ENCODE peak calls at places on chromosomes 2 and 18, in five cellular contexts. One of them, this sample, is unnamed.

GRCh38 chr2:31335921-31336570 is 78.5 kb downstream of the XDH start:
- DNase-seq in hippocampal formation: no peak
- DNase-seq in naive thymus-derived CD8-positive, alpha-beta T cell: no peak
- DNase-seq in H1: no peak
- DNase-seq in HL-60: no peak
- DNase-seq in this sample: no peak

GRCh38 chr2:118723394-118723793 is 124.1 kb downstream of the EN1 start:
- DNase-seq in hippocampal formation: no peak
- DNase-seq in H1: no peak
- DNase-seq in naive thymus-derived CD8-positive, alpha-beta T cell: no peak
- DNase-seq in HL-60: no peak
- DNase-seq in this sample: no peak

GRCh38 chr18:61398961-61399632 is 65.9 kb downstream of the CDH20 start:
- DNase-seq in naive thymus-derived CD8-positive, alpha-beta T cell: no peak
- DNase-seq in HL-60: no peak
- DNase-seq in hippocampal formation: no peak
- DNase-seq in H1: no peak
- DNase-seq in this sample: no peak

GRCh38 chr18:27860701-27861107 is 316.2 kb downstream of the CDH2 start:
- DNase-seq in naive thymus-derived CD8-positive, alpha-beta T cell: no peak
- DNase-seq in hippocampal formation: no peak
- DNase-seq in HL-60: no peak
- DNase-seq in H1: no peak
- DNase-seq in this sample: no peak

GRCh38 chr2:126909366-126909765 is 10.7 kb downstream of the TEX51 start:
- DNase-seq in naive thymus-derived CD8-positive, alpha-beta T cell: no peak
- DNase-seq in H1: no peak
- DNase-seq in HL-60: no peak
- DNase-seq in hippocampal formation: no peak
- DNase-seq in this sample: no peak

GRCh38 chr2:172281648-172282576 is 145.5 kb upstream of the ITGA6 start:
- DNase-seq in naive thymus-derived CD8-positive, alpha-beta T cell: no peak
- DNase-seq in H1: no peak
- DNase-seq in hippocampal formation: no peak
- DNase-seq in HL-60: no peak
- DNase-seq in this sample: no peak

GRCh38 chr18:79507076-79507545 is 111.4 kb downstream of the NFATC1 start:
- DNase-seq in naive thymus-derived CD8-positive, alpha-beta T cell: no peak
- DNase-seq in hippocampal formation: peak
- DNase-seq in HL-60: peak
- DNase-seq in H1: no peak
- DNase-seq in this sample: no peak

GRCh38 chr2:179936654-179937053 is 70.4 kb downstream of the CWC22 start:
- DNase-seq in hippocampal formation: no peak
- DNase-seq in naive thymus-derived CD8-positive, alpha-beta T cell: no peak
- DNase-seq in HL-60: peak
- DNase-seq in H1: peak
- DNase-seq in this sample: no peak

GRCh38 chr2:34736482-34736881 is 1137.4 kb upstream of the FAM98A start:
- DNase-seq in naive thymus-derived CD8-positive, alpha-beta T cell: no peak
- DNase-seq in H1: no peak
- DNase-seq in hippocampal formation: no peak
- DNase-seq in HL-60: no peak
- DNase-seq in this sample: no peak

GRCh38 chr18:57837917-57838548 is 34.9 kb upstream of the ATP8B1 start:
- DNase-seq in hippocampal formation: no peak
- DNase-seq in H1: no peak
- DNase-seq in naive thymus-derived CD8-positive, alpha-beta T cell: no peak
- DNase-seq in HL-60: no peak
- DNase-seq in this sample: no peak

GRCh38 chr18:59966913-59967312 is 67.1 kb downstream of the PMAIP1 start:
- DNase-seq in HL-60: no peak
- DNase-seq in hippocampal formation: no peak
- DNase-seq in naive thymus-derived CD8-positive, alpha-beta T cell: no peak
- DNase-seq in H1: no peak
- DNase-seq in this sample: no peak

GRCh38 chr18:7817596-7817995 is 250.5 kb downstream of the PTPRM start:
- DNase-seq in HL-60: no peak
- DNase-seq in naive thymus-derived CD8-positive, alpha-beta T cell: no peak
- DNase-seq in H1: no peak
- DNase-seq in hippocampal formation: no peak
- DNase-seq in this sample: no peak

GRCh38 chr2:15152382-15152781 is 408.8 kb downstream of the NBAS start:
- DNase-seq in naive thymus-derived CD8-positive, alpha-beta T cell: no peak
- DNase-seq in HL-60: no peak
- DNase-seq in hippocampal formation: no peak
- DNase-seq in H1: no peak
- DNase-seq in this sample: no peak

GRCh38 chr2:157489981-157490380 is 46.1 kb upstream of the CYTIP start:
- DNase-seq in naive thymus-derived CD8-positive, alpha-beta T cell: no peak
- DNase-seq in H1: no peak
- DNase-seq in hippocampal formation: no peak
- DNase-seq in HL-60: no peak
- DNase-seq in this sample: no peak

GRCh38 chr2:203510256-203510940 is 24.7 kb downstream of the RAPH1 start:
- DNase-seq in H1: no peak
- DNase-seq in naive thymus-derived CD8-positive, alpha-beta T cell: no peak
- DNase-seq in HL-60: no peak
- DNase-seq in hippocampal formation: no peak
- DNase-seq in this sample: no peak

GRCh38 chr2:73156539-73157124 is 43.9 kb upstream of the RAB11FIP5 start:
- DNase-seq in hippocampal formation: peak
- DNase-seq in naive thymus-derived CD8-positive, alpha-beta T cell: no peak
- DNase-seq in H1: peak
- DNase-seq in HL-60: peak
- DNase-seq in this sample: no peak

GRCh38 chr2:171509945-171510731 is 12.1 kb upstream of the CYBRD1 start:
- DNase-seq in HL-60: no peak
- DNase-seq in H1: no peak
- DNase-seq in hippocampal formation: no peak
- DNase-seq in naive thymus-derived CD8-positive, alpha-beta T cell: no peak
- DNase-seq in this sample: no peak

GRCh38 chr18:26383454-26384270 is 157.4 kb downstream of the TAF4B start:
- DNase-seq in HL-60: peak
- DNase-seq in naive thymus-derived CD8-positive, alpha-beta T cell: no peak
- DNase-seq in H1: no peak
- DNase-seq in hippocampal formation: no peak
- DNase-seq in this sample: no peak

This sample was measured in esophagus squamous epithelium.